ENCODE peak calls at places on chromosomes 16 and 17, in eight cellular contexts. J, T, V, G, Z, Q, W and D are unnamed samples.

GRCh38 chr16:28202147-28202746 is 9.5 kb downstream of the XPO6 start:
- DNase-seq in T (no peak), W (no peak), G (no peak), Q (no peak), Z (no peak), J (no peak), V (no peak), D (peak; percentile 30)

GRCh38 chr16:75810342-75810741 is 84.1 kb upstream of the CPHXL start:
- DNase-seq in Z (no peak), W (no peak), V (no peak), T (no peak), G (no peak), J (no peak), Q (no peak), D (no peak)

GRCh38 chr16:75695708-75696107 is 5.6 kb downstream of the DUXB start:
- DNase-seq in Z (no peak), J (no peak), V (peak; percentile 19), T (no peak), G (no peak), W (no peak), Q (no peak), D (no peak)

GRCh38 chr17:7281074-7281952 is at the start of gene SLC2A4:
- DNase-seq in V (peak; percentile 95), G (peak; percentile 98), Q (peak; percentile 91), W (peak; percentile 95), J (peak; percentile 92), Z (peak; percentile 99), T (peak; percentile 93), D (peak; percentile 94)

GRCh38 chr17:39921323-39921722 is 2.9 kb upstream of the GSDMB start:
- DNase-seq in T (no peak), J (no peak), G (no peak), Z (no peak), W (no peak), V (no peak), Q (no peak), D (no peak)

GRCh38 chr16:85956426-85956825 is 57.5 kb downstream of the IRF8 start:
- DNase-seq in Z (no peak), J (no peak), T (no peak), W (no peak), V (no peak), G (no peak), Q (no peak), D (no peak)

GRCh38 chr17:81165246-81166032 is at the start of gene PVALEF:
- DNase-seq in G (no peak), T (peak; percentile 72), V (no peak), Z (no peak), J (no peak), Q (no peak), W (no peak), D (no peak)

GRCh38 chr17:81999587-81999974 is 22.2 kb downstream of the ASPSCR1 start:
- DNase-seq in Q (no peak), V (no peak), T (no peak), Z (no peak), J (no peak), G (no peak), W (no peak), D (no peak)

GRCh38 chr16:87216148-87216823 is 100.9 kb downstream of the C16orf95 start:
- DNase-seq in Q (no peak), J (no peak), T (no peak), W (peak; percentile 46), V (no peak), Z (no peak), G (no peak), D (no peak)

DNA sequence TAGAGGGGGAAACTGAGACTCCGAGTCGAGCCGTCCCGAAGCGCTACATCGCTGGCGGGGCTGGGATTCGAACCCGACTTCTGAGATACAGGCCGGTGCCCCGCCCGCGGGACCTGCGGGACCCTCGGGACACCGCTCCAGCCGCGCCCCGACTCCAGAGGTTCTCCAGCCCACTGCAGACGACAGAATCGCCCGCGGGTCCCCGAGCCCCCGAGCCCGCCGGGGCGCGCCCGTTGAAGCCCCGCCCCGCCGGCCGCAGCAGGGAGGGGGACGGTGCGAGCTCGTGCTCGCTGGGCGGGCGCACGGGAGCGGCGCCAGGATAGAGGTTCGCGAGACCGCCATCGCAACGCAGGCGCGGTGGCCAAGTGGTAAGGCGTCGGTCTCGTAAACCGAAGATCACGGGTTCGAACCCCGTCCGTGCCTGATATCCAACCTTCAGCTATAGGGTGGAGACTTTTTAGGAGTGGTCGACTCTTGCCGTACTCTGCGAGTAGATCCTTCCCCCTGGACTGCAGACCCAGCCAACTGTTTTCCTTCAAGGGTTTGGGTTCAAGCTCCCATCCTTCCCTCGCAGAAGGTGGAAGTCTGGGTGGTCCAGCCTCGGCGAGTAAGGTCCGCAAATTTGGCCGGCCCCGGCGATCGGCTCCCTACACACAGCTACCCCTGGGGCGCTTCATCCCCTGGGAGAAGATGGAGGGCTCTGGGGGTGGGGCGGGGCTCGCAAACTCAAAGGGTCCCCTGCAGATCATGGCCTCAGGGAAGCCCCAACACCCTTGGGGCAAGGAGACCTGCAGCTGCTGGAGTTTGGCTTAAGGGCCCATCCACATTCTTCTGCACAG is 214.6 kb downstream of the MRTFB start:
- DNase-seq in J (peak; percentile 90), Z (peak; percentile 99), V (peak; percentile 82), Q (peak; percentile 95), T (peak; percentile 97), W (peak; percentile 94), G (peak; percentile 77), D (peak; percentile 91)
- TF ChIP-seq POLR2A in J (no peak), Z (no peak), V (no peak), Q (no peak), T (no peak), W (no peak), G (no peak), D (no peak)

GRCh38 chr17:75509528-75510258 is 5.6 kb downstream of the CASKIN2 start:
- DNase-seq in J (no peak), Z (no peak), T (peak; percentile 88), V (no peak), G (no peak), W (no peak), Q (no peak), D (no peak)
- TF ChIP-seq POLR2A in J (no peak), Z (no peak), T (no peak), V (no peak), G (no peak), W (no peak), Q (no peak), D (no peak)

GRCh38 chr17:19363114-19363438 is 553 bp upstream of the B9D1 start:
- DNase-seq in V (no peak), Z (no peak), T (no peak), W (no peak), Q (no peak), G (no peak), J (no peak), D (no peak)

GRCh38 chr17:19361326-19361725 is 1.2 kb downstream of the B9D1 start:
- DNase-seq in Q (no peak), T (peak; percentile 68), Z (no peak), G (no peak), J (no peak), W (no peak), V (no peak), D (no peak)

GRCh38 chr17:19363460-19364035 is 1.0 kb upstream of the B9D1 start:
- DNase-seq in W (no peak), Z (no peak), T (peak; percentile 64), J (no peak), V (no peak), G (no peak), Q (no peak), D (no peak)

GRCh38 chr17:19361975-19362292 is 589 bp downstream of the B9D1 start:
- DNase-seq in T (no peak), Z (no peak), V (no peak), J (no peak), W (no peak), Q (no peak), G (no peak), D (no peak)

DNA sequence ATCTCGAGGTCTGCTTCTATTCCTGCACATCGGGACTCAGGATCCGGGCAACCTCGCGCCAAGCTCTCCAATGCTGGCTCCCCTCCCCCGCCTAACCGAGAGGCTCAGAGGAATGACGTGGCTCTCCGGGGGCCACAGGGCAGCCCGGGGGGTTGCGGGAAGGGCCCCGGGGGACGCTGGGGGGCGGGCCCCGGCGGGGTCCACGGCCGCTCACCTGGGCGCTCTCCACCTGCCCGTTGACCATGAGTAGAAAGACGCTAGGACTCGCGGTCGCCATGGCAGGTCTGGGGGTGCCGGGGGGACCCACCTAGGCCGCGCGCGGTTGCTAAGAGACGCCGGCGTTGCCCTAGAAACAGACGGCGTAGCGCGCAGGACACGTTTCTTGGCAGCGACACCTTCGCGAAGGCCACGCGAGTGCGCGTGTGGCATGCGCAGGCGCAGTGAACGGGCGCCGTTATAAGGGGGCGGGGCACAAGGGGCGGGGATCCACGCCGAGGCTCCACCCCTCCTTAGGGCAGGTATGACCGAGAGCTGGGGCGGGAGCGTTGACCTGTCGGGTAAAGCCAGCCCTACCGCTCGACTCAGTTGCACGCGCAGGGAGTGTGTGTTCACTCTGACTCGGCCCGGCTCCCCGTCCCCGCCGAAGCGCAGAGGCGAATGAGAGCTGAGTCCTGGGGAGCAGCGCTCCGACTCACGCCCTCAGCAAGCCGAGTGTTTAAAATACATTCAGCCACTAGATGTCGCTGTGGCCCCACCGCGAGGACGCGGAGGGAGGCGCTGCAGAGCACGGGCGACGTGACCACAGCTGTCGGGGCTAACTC is at the start of gene B9D1:
- DNase-seq in W (peak; percentile 90), Q (peak; percentile 93), V (peak; percentile 87), Z (peak; percentile 97), J (peak; percentile 90), G (peak; percentile 97), T (peak; percentile 98), D (peak; percentile 93)
- TF ChIP-seq POLR2A in W (no peak), Q (no peak), V (peak; percentile 0), Z (no peak), J (no peak), G (no peak), T (no peak), D (peak; percentile 52)

GRCh38 chr17:50890675-50891516 is 24.7 kb upstream of the TOB1 start:
- DNase-seq in J (no peak), V (peak; percentile 47), T (no peak), G (no peak), W (no peak), Q (no peak), Z (no peak), D (no peak)

GRCh38 chr17:50887705-50888245 is 21.6 kb upstream of the TOB1 start:
- DNase-seq in J (no peak), V (no peak), G (no peak), Z (no peak), T (no peak), W (no peak), Q (peak; percentile 86), D (no peak)

GRCh38 chr17:50892101-50892776 is 26.1 kb upstream of the TOB1 start:
- DNase-seq in T (no peak), Z (no peak), V (no peak), G (no peak), J (no peak), Q (no peak), W (no peak), D (no peak)

GRCh38 chr17:50891577-50891989 is 25.4 kb upstream of the TOB1 start:
- DNase-seq in Q (no peak), T (no peak), V (no peak), Z (no peak), W (no peak), G (no peak), J (no peak), D (no peak)

DNA sequence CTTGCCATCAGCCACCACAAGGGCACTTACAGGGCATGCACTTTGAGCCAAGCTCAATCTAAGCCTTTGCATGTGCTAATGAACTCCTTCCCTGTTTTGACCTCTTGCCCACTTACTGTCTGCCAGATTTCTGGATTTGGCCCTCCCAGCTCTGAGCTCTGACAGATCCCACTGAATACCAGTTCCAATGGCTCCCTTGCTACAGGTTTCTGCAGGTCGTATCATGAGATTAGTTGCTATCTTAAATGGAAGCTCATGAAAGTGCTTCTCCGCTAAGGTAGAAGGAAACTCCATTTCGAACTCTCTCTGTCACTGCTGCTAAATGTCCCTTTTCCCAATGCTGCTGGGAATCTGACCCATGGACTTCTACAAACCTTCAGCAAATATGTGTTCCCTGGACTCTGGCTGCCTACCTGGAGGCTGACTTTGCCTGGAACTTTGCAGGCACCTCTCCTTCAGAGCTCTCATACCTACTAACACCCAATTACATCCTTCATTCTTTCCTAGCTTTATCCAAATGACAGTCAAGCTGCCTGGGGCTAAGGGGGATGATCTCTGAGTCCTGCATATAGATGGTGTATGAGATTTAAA is 23.5 kb upstream of the TOB1 start:
- DNase-seq in J (no peak), V (no peak), T (no peak), G (no peak), Q (no peak), W (no peak), Z (no peak), D (no peak)
- TF ChIP-seq POLR2A in J (no peak), V (no peak), T (no peak), G (no peak), Q (no peak), W (no peak), Z (no peak), D (no peak)